ENCODE peak calls at places on chromosome 14, in four cellular contexts. B is adrenal gland, A is astrocyte, L is GM23338. K is an unnamed sample. For H3K4me1, the result is how much of the 10 kb centered on the place peaks cover.

GRCh38 chr14:99537399-99537798 is 56.2 kb downstream of the CCNK start:
- DNase-seq in L (peak), B (peak), A (peak), K (no peak)

GRCh38 chr14:51291016-51291415 is 51.0 kb downstream of the TMX1 start:
- DNase-seq in L (no peak), B (no peak), A (no peak), K (no peak)

GRCh38 chr14:20177433-20177974 is 13.2 kb upstream of the OR11G2 start:
- DNase-seq in A (no peak), B (no peak), L (no peak), K (no peak)

GRCh38 chr14:97703006-97703760 is 906.0 kb downstream of the VRK1 start:
- DNase-seq in L (no peak), A (no peak), B (no peak), K (no peak)

GRCh38 chr14:92973798-92974372 is 50.9 kb downstream of the CHGA start:
- DNase-seq in B (no peak), L (no peak), A (no peak), K (no peak)

GRCh38 chr14:47675489-47676300 is at the start of gene MDGA2:
- DNase-seq in L (peak), B (peak), A (peak), K (no peak)

GRCh38 chr14:21168055-21168454 is 12.2 kb upstream of the OR5AU1 start:
- DNase-seq in B (no peak), A (no peak), L (no peak), K (no peak)

GRCh38 chr14:77044776-77045569 is 16.5 kb upstream of the IRF2BPL start:
- DNase-seq in B (peak), A (no peak), L (peak), K (no peak)

GRCh38 chr14:36986407-36986806 is 186.0 kb downstream of the SLC25A21 start:
- DNase-seq in B (no peak), L (no peak), A (no peak), K (no peak)

GRCh38 chr14:51145246-51145645 is 50.3 kb upstream of the TRIM9 start:
- DNase-seq in A (no peak), B (no peak), L (no peak), K (no peak)

GRCh38 chr14:39431416-39432178 is 636 bp downstream of the FBXO33 start:
- DNase-seq in L (peak), A (no peak), B (peak), K (peak)

GRCh38 chr14:100449225-100449987 is 126.3 kb downstream of the SLC25A47 start:
- DNase-seq in L (no peak), A (no peak), B (no peak), K (no peak)

GRCh38 chr14:59166258-59166657 is 22.2 kb upstream of the DAAM1 start:
- DNase-seq in L (no peak), B (no peak), A (no peak), K (no peak)

GRCh38 chr14:52048641-52049204 is 20.1 kb downstream of the NID2 start:
- DNase-seq in A (peak), L (peak), B (no peak), K (no peak)

GRCh38 chr14:44854114-44854513 is 107.6 kb downstream of the KLHL28 start:
- DNase-seq in B (no peak), L (no peak), A (no peak), K (no peak)

GRCh38 chr14:23984891-23985607 is 3.7 kb upstream of the DHRS4L2 start:
- DNase-seq in B (no peak), A (peak), L (no peak), K (no peak)

GRCh38 chr14:62206456-62206855 is 444.2 kb downstream of the SNAPC1 start:
- DNase-seq in B (no peak), L (no peak), A (no peak), K (no peak)

GRCh38 chr14:87133073-87133815 is 859.7 kb downstream of the GALC start:
- DNase-seq in L (no peak), A (peak), B (no peak), K (no peak)

GRCh38 chr14:44027397-44027796 is 479.7 kb downstream of the FSCB start:
- DNase-seq in B (no peak), A (no peak), L (no peak), K (no peak)

GRCh38 chr14:77139540-77140342 is 1.9 kb downstream of the ZDHHC22 start:
- DNase-seq in B (no peak), L (peak), A (no peak), K (no peak)

GRCh38 chr14:49957089-49957852 is 64.4 kb downstream of the ARF6 start:
- DNase-seq in A (no peak), L (no peak), B (no peak), K (no peak)

GRCh38 chr14:74645735-74646134 is 33.7 kb upstream of the LTBP2 start:
- DNase-seq in B (no peak), L (no peak), A (no peak), K (no peak)

GRCh38 chr14:74641581-74641980 is 29.5 kb upstream of the LTBP2 start:
- DNase-seq in A (no peak), B (no peak), L (no peak), K (no peak)

GRCh38 chr14:74638970-74639369 is 26.9 kb upstream of the LTBP2 start:
- DNase-seq in L (no peak), A (no peak), B (no peak), K (no peak)

GRCh38 chr14:74645244-74645643 is 33.2 kb upstream of the LTBP2 start:
- DNase-seq in L (no peak), A (no peak), B (no peak), K (no peak)

GRCh38 chr14:74642011-74642410 is 30.0 kb upstream of the LTBP2 start:
- DNase-seq in A (no peak), B (no peak), L (no peak), K (no peak)
- H3K27ac ChIP-seq in A (no peak), B (no peak), L (no peak), K (no peak)

GRCh38 chr14:73722581-73722980 is 8.4 kb upstream of the PNMA1 start:
- DNase-seq in B (peak), A (no peak), L (no peak), K (no peak)
- H3K4me1 ChIP-seq in B (half or more), A (half or more), L (under half), K (under half)

GRCh38 chr14:71539660-71540285 is 392.5 kb upstream of the RGS6 start:
- DNase-seq in A (no peak), B (no peak), L (no peak), K (no peak)
- H3K4me3 ChIP-seq in A (no peak), B (no peak), L (no peak), K (no peak)

GRCh38 chr14:104976198-104977007 is 1.8 kb downstream of the AHNAK2 start:
- DNase-seq in L (peak), A (peak), B (peak), K (peak)

GRCh38 chr14:104975481-104976197 is 2.5 kb downstream of the AHNAK2 start:
- DNase-seq in A (no peak), L (peak), B (no peak), K (no peak)

GRCh38 chr14:104978774-104979691 is 859 bp upstream of the AHNAK2 start:
- DNase-seq in L (no peak), A (no peak), B (no peak), K (peak)

GRCh38 chr14:104977681-104978647 is at the start of gene AHNAK2:
- DNase-seq in L (peak), A (peak), B (peak), K (peak)

DNA sequence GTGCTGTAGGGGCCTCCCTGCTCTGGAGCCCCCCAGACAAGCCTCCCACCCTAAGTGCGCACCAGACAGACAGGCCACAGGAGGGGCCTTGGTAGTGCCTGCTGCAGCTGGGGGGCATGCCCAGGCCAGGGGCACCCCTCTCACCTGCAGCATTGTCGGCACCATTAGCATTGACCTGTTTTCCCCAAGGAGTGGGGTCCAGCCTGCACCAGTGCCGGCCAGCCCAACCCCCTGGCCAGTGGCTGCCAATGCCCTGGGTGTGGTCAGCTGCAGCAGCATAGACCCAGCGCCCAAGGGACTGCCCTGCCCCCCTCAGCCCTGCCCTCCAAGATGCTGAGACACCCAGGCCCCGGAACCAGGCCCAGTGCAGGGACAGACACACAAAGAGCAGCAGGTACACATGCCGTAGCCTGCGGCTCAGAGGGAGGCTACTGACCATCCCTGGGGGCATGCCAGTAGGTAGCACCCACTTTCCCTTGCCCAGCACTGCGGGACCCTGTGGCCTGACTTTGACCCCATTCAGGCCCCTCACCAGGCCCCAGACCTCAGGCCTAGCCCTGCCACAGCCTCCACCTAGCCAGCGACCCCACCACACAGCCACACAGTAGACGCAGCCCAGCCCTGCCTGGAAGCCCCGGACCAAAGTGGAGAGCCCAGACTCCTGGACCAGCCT is 1.0 kb downstream of the AHNAK2 start:
- DNase-seq in A (no peak), L (no peak), B (no peak), K (no peak)
- H3K27ac ChIP-seq in A (no peak), L (no peak), B (no peak), K (no peak)

GRCh38 chr14:103884854-103885253 is 37.5 kb upstream of the PPP1R13B start:
- DNase-seq in A (no peak), L (no peak), B (no peak), K (no peak)

GRCh38 chr14:103881927-103882281 is 34.5 kb upstream of the PPP1R13B start:
- DNase-seq in B (no peak), L (no peak), A (no peak), K (no peak)

GRCh38 chr14:103880986-103881926 is 33.9 kb upstream of the PPP1R13B start:
- DNase-seq in B (peak), A (no peak), L (no peak), K (no peak)

GRCh38 chr14:103882503-103883262 is 35.3 kb upstream of the PPP1R13B start:
- DNase-seq in L (no peak), A (no peak), B (no peak), K (no peak)

DNA sequence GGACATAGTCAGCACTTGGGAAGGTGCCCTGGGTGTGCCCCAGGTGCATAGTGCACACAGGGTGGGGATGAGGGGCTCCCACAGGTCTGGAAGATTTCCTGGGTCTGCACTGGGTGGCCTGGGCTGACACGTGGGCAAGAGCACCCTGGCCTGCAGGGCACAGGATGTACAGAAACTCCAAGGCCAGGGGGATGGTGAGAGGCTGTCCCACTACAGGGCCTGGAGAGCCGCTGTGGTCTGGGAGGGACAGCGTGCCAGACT is 35.8 kb upstream of the PPP1R13B start:
- DNase-seq in B (no peak), A (no peak), L (no peak), K (no peak)
- H3K4me1 ChIP-seq in B (under half), A (under half), L (under half), K (under half)

GRCh38 chr14:55133416-55133815 is 4.4 kb downstream of the LGALS3 start:
- DNase-seq in L (peak), A (no peak), B (peak), K (no peak)

GRCh38 chr14:55129086-55129427 is at the start of gene LGALS3:
- DNase-seq in A (no peak), B (peak), L (peak), K (peak)

GRCh38 chr14:55130194-55130550 is 1.1 kb downstream of the LGALS3 start:
- DNase-seq in B (no peak), L (peak), A (no peak), K (no peak)

GRCh38 chr14:55129428-55130193 is 559 bp downstream of the LGALS3 start:
- DNase-seq in L (peak), B (peak), A (peak), K (peak)

DNA sequence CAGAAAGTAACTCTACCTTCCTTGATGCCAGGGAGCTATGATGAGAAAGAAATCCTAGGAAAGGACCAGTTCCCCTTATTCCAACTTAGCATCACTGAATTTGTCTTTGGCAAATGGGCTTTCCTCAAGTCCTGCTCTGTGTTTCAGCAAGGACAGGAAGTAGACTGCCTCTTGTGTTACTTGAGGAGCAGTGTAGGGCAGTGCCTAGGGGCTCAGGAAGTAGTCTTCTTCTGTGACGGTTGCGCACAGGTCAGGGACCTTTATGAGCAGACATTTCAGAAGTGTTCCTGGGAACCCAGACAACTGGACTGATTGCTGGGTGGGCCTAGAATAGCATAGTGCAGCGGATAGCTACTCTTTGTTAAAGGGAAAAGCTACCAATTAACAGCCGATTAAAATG is 2.7 kb downstream of the LGALS3 start:
- DNase-seq in A (no peak), L (no peak), B (no peak), K (no peak)
- H3K4me3 ChIP-seq in A (no peak), L (no peak), B (no peak), K (no peak)

DNA sequence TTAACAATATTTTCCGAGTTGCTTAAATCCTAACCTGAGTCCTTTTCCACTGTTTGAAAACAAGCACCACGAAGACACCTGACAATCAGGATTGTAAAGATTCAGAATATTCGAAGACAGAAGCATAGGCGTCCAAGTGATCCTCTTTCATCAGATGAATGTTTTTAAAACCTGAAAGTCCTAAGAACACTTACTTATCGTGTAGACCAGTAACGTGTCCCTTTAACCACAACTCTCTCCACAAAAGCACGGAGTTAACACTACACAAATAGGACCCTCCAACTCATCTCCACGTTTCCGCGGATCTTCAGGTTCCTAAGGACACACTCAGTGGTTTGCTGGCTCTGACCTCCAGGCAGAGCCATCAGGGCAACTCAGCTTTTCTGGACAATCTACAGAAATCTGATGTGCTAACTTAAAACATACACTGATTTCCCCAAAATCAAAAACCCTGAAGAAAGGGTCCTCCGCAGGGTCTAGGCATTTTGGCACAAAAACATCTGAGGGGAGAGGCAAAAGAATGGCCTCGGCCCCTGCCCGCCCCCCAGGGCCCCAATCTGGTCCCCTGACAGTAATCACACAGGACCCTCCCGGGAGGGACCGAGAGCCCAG is 1.1 kb downstream of the DICER1 start:
- DNase-seq in A (peak), B (no peak), L (no peak), K (no peak)
- H3K27ac ChIP-seq in A (peak), B (peak), L (no peak), K (peak)

DNA sequence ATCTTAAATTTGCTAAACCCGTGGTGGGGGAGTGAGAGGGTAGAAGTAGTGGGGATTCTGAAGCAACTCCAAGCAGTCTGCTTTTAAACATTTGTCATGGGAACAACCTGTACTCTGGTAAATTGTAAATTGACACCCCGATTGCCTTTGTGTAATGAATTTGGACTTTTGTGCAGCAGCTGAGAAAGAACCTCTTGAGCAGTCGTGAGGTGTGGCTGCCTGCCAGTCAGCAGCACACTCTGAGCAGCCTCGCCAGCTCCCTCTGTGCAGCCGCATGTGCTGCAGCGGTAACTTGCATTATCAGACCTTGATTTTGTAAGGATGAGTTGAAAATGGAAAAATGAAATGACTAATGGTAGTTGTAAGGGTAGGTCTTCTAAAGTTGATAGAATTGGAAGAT is 74.3 kb downstream of the SUSD6 start:
- DNase-seq in B (peak), A (peak), L (no peak), K (no peak)
- H3K4me1 ChIP-seq in B (half or more), A (under half), L (under half), K (half or more)

GRCh38 chr14:65242732-65243134 is 140.4 kb upstream of the MAX start:
- DNase-seq in A (no peak), B (no peak), L (no peak), K (no peak)
- H3K4me3 ChIP-seq in A (no peak), B (no peak), L (no peak), K (no peak)

DNA sequence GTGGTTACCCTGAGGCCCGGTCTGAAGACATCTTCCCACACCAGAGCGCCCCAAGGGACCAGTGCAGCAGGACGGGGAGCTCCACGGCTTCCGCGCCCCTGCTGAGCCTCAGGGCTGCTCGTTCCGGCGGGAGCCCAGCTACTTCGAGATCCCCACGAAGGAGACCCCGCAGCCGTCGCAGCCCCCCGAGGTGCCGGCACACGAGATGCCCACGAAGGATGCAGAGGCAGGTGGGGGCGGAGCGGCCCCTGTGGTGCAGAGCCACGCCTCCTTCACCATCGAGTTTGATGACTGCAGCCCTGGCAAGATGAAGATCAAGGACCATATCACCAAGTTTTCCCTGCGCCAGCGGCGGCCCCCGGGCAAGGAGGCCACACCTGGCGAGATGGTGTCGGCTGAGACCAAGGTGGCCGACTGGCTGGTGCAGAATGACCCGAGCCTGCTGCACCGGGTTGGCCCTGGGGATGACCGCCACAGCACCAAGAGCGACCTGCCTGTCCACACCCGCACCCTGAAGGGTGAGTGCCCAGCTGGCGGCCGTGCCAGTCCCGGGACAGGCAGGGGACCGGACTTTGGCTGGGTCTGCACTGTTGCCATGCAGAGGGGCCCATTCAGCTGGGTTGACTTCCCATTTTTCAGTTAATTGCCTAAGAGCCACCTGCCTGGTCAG is 18.1 kb downstream of the CEP170B start:
- DNase-seq in B (no peak), L (no peak), A (no peak), K (no peak)
- H3K27ac ChIP-seq in B (no peak), L (no peak), A (no peak), K (no peak)

K was measured in CD8-positive, alpha-beta memory T cell.